ENCODE peak calls at places on chromosomes 7 and 10, in nine cellular contexts. One of them, this sample, is unnamed.

GRCh38 chr10:52030975-52031374 is 283.1 kb upstream of the DKK1 start:
- DNase-seq in psoas muscle: no peak
- DNase-seq in fibroblast of the aortic adventitia: no peak
- DNase-seq in A549: no peak
- DNase-seq in AG10803: no peak
- DNase-seq in dorsolateral prefrontal cortex: no peak
- DNase-seq in endothelial cell: no peak
- DNase-seq in right lobe of liver: no peak
- DNase-seq in type B pancreatic cell: no peak
- DNase-seq in this sample: no peak

GRCh38 chr10:25753776-25754175 is 180.3 kb upstream of the MYO3A start:
- DNase-seq in psoas muscle: no peak
- DNase-seq in fibroblast of the aortic adventitia: peak; percentile 32
- DNase-seq in A549: no peak
- DNase-seq in AG10803: no peak
- DNase-seq in dorsolateral prefrontal cortex: no peak
- DNase-seq in endothelial cell: no peak
- DNase-seq in right lobe of liver: no peak
- DNase-seq in type B pancreatic cell: no peak
- DNase-seq in this sample: peak; percentile 11

GRCh38 chr10:70542565-70542938 is 60.0 kb downstream of the PRF1 start:
- DNase-seq in psoas muscle: no peak
- DNase-seq in fibroblast of the aortic adventitia: peak; percentile 25
- DNase-seq in A549: no peak
- DNase-seq in AG10803: no peak
- DNase-seq in dorsolateral prefrontal cortex: no peak
- DNase-seq in endothelial cell: no peak
- DNase-seq in right lobe of liver: no peak
- DNase-seq in type B pancreatic cell: no peak
- DNase-seq in this sample: no peak

GRCh38 chr10:97331304-97331703 is 3.2 kb downstream of the FRAT2 start:
- DNase-seq in psoas muscle: no peak
- DNase-seq in fibroblast of the aortic adventitia: no peak
- DNase-seq in A549: no peak
- DNase-seq in AG10803: no peak
- DNase-seq in dorsolateral prefrontal cortex: no peak
- DNase-seq in endothelial cell: no peak
- DNase-seq in right lobe of liver: no peak
- DNase-seq in type B pancreatic cell: no peak
- DNase-seq in this sample: no peak

GRCh38 chr10:1542941-1543340 is 194.4 kb downstream of the ADARB2 start:
- DNase-seq in psoas muscle: no peak
- DNase-seq in fibroblast of the aortic adventitia: no peak
- DNase-seq in A549: no peak
- DNase-seq in AG10803: no peak
- DNase-seq in dorsolateral prefrontal cortex: no peak
- DNase-seq in endothelial cell: no peak
- DNase-seq in right lobe of liver: no peak
- DNase-seq in type B pancreatic cell: no peak
- DNase-seq in this sample: no peak

GRCh38 chr7:51352174-51353145 is 35.9 kb upstream of the COBL start:
- DNase-seq in psoas muscle: no peak
- DNase-seq in fibroblast of the aortic adventitia: no peak
- DNase-seq in A549: no peak
- DNase-seq in AG10803: no peak
- DNase-seq in dorsolateral prefrontal cortex: no peak
- DNase-seq in endothelial cell: no peak
- DNase-seq in right lobe of liver: no peak
- DNase-seq in type B pancreatic cell: no peak
- DNase-seq in this sample: no peak

GRCh38 chr7:134302120-134302519 is 14.6 kb downstream of the SLC35B4 start:
- DNase-seq in psoas muscle: no peak
- DNase-seq in fibroblast of the aortic adventitia: no peak
- DNase-seq in A549: no peak
- DNase-seq in AG10803: peak; percentile 26
- DNase-seq in dorsolateral prefrontal cortex: no peak
- DNase-seq in endothelial cell: no peak
- DNase-seq in right lobe of liver: no peak
- DNase-seq in type B pancreatic cell: no peak
- DNase-seq in this sample: no peak

GRCh38 chr10:51367120-51367519 is 292.8 kb downstream of the PRKG1 start:
- DNase-seq in psoas muscle: no peak
- DNase-seq in fibroblast of the aortic adventitia: peak; percentile 63
- DNase-seq in A549: no peak
- DNase-seq in AG10803: no peak
- DNase-seq in dorsolateral prefrontal cortex: no peak
- DNase-seq in endothelial cell: no peak
- DNase-seq in right lobe of liver: no peak
- DNase-seq in type B pancreatic cell: no peak
- DNase-seq in this sample: no peak

GRCh38 chr7:12674861-12675260 is 12.6 kb upstream of the ARL4A start:
- DNase-seq in psoas muscle: no peak
- DNase-seq in fibroblast of the aortic adventitia: peak; percentile 42
- DNase-seq in A549: no peak
- DNase-seq in AG10803: peak; percentile 38
- DNase-seq in dorsolateral prefrontal cortex: no peak
- DNase-seq in endothelial cell: peak; percentile 12
- DNase-seq in right lobe of liver: no peak
- DNase-seq in type B pancreatic cell: no peak
- DNase-seq in this sample: peak; percentile 27

GRCh38 chr10:109887776-109888175 is 35.5 kb downstream of the XPNPEP1 start:
- DNase-seq in psoas muscle: no peak
- DNase-seq in fibroblast of the aortic adventitia: no peak
- DNase-seq in A549: no peak
- DNase-seq in AG10803: no peak
- DNase-seq in dorsolateral prefrontal cortex: no peak
- DNase-seq in endothelial cell: no peak
- DNase-seq in right lobe of liver: no peak
- DNase-seq in type B pancreatic cell: no peak
- DNase-seq in this sample: no peak

GRCh38 chr10:109892087-109892486 is 31.2 kb downstream of the XPNPEP1 start:
- DNase-seq in psoas muscle: no peak
- DNase-seq in fibroblast of the aortic adventitia: peak; percentile 37
- DNase-seq in A549: no peak
- DNase-seq in AG10803: no peak
- DNase-seq in dorsolateral prefrontal cortex: no peak
- DNase-seq in endothelial cell: no peak
- DNase-seq in right lobe of liver: no peak
- DNase-seq in type B pancreatic cell: no peak
- DNase-seq in this sample: peak; percentile 43

GRCh38 chr10:109887272-109887671 is 36.0 kb downstream of the XPNPEP1 start:
- DNase-seq in psoas muscle: no peak
- DNase-seq in fibroblast of the aortic adventitia: no peak
- DNase-seq in A549: no peak
- DNase-seq in AG10803: no peak
- DNase-seq in dorsolateral prefrontal cortex: no peak
- DNase-seq in endothelial cell: no peak
- DNase-seq in right lobe of liver: no peak
- DNase-seq in type B pancreatic cell: no peak
- DNase-seq in this sample: peak; percentile 29

GRCh38 chr10:109891105-109891504 is 32.2 kb downstream of the XPNPEP1 start:
- DNase-seq in psoas muscle: no peak
- DNase-seq in fibroblast of the aortic adventitia: peak; percentile 79
- DNase-seq in A549: no peak
- DNase-seq in AG10803: no peak
- DNase-seq in dorsolateral prefrontal cortex: no peak
- DNase-seq in endothelial cell: no peak
- DNase-seq in right lobe of liver: no peak
- DNase-seq in type B pancreatic cell: no peak
- DNase-seq in this sample: no peak

GRCh38 chr10:109889867-109890266 is 33.4 kb downstream of the XPNPEP1 start:
- DNase-seq in psoas muscle: no peak
- DNase-seq in fibroblast of the aortic adventitia: peak; percentile 80
- DNase-seq in A549: no peak
- DNase-seq in AG10803: peak; percentile 72
- DNase-seq in dorsolateral prefrontal cortex: no peak
- DNase-seq in endothelial cell: no peak
- DNase-seq in right lobe of liver: no peak
- DNase-seq in type B pancreatic cell: no peak
- DNase-seq in this sample: peak; percentile 89
- TF ChIP-seq CTCF in psoas muscle: no peak
- TF ChIP-seq CTCF in fibroblast of the aortic adventitia: peak; percentile 18
- TF ChIP-seq CTCF in A549: no peak
- TF ChIP-seq CTCF in AG10803: no peak
- TF ChIP-seq CTCF in dorsolateral prefrontal cortex: no peak
- TF ChIP-seq CTCF in endothelial cell: no peak
- TF ChIP-seq CTCF in right lobe of liver: no peak
- TF ChIP-seq CTCF in type B pancreatic cell: no peak
- TF ChIP-seq CTCF in this sample: peak; percentile 11

GRCh38 chr7:151422212-151422611 is 12.4 kb upstream of the WDR86 start:
- DNase-seq in psoas muscle: no peak
- DNase-seq in fibroblast of the aortic adventitia: no peak
- DNase-seq in A549: no peak
- DNase-seq in AG10803: no peak
- DNase-seq in dorsolateral prefrontal cortex: no peak
- DNase-seq in endothelial cell: no peak
- DNase-seq in right lobe of liver: no peak
- DNase-seq in type B pancreatic cell: no peak
- DNase-seq in this sample: no peak
- TF ChIP-seq CTCF in psoas muscle: no peak
- TF ChIP-seq CTCF in fibroblast of the aortic adventitia: no peak
- TF ChIP-seq CTCF in A549: no peak
- TF ChIP-seq CTCF in AG10803: no peak
- TF ChIP-seq CTCF in dorsolateral prefrontal cortex: no peak
- TF ChIP-seq CTCF in endothelial cell: no peak
- TF ChIP-seq CTCF in right lobe of liver: no peak
- TF ChIP-seq CTCF in type B pancreatic cell: no peak
- TF ChIP-seq CTCF in this sample: no peak

GRCh38 chr7:90297118-90297517 is 24.0 kb downstream of the FAM237B start:
- DNase-seq in psoas muscle: no peak
- DNase-seq in fibroblast of the aortic adventitia: no peak
- DNase-seq in A549: no peak
- DNase-seq in AG10803: no peak
- DNase-seq in dorsolateral prefrontal cortex: no peak
- DNase-seq in endothelial cell: no peak
- DNase-seq in right lobe of liver: no peak
- DNase-seq in type B pancreatic cell: no peak
- DNase-seq in this sample: no peak

GRCh38 chr7:90303241-90303640 is 17.9 kb downstream of the FAM237B start:
- DNase-seq in psoas muscle: no peak
- DNase-seq in fibroblast of the aortic adventitia: no peak
- DNase-seq in A549: no peak
- DNase-seq in AG10803: peak; percentile 2
- DNase-seq in dorsolateral prefrontal cortex: no peak
- DNase-seq in endothelial cell: no peak
- DNase-seq in right lobe of liver: no peak
- DNase-seq in type B pancreatic cell: no peak
- DNase-seq in this sample: no peak

GRCh38 chr7:90298145-90299038 is 22.7 kb downstream of the FAM237B start:
- DNase-seq in psoas muscle: no peak
- DNase-seq in fibroblast of the aortic adventitia: peak; percentile 89
- DNase-seq in A549: peak; percentile 63
- DNase-seq in AG10803: peak; percentile 81
- DNase-seq in dorsolateral prefrontal cortex: no peak
- DNase-seq in endothelial cell: no peak
- DNase-seq in right lobe of liver: no peak
- DNase-seq in type B pancreatic cell: no peak
- DNase-seq in this sample: peak; percentile 63
- TF ChIP-seq CTCF in psoas muscle: peak; percentile 36
- TF ChIP-seq CTCF in fibroblast of the aortic adventitia: peak; percentile 83
- TF ChIP-seq CTCF in A549: peak; percentile 55
- TF ChIP-seq CTCF in AG10803: peak; percentile 93
- TF ChIP-seq CTCF in dorsolateral prefrontal cortex: peak; percentile 56
- TF ChIP-seq CTCF in endothelial cell: no peak
- TF ChIP-seq CTCF in right lobe of liver: peak; percentile 64
- TF ChIP-seq CTCF in type B pancreatic cell: peak; percentile 65
- TF ChIP-seq CTCF in this sample: peak; percentile 87

DNA sequence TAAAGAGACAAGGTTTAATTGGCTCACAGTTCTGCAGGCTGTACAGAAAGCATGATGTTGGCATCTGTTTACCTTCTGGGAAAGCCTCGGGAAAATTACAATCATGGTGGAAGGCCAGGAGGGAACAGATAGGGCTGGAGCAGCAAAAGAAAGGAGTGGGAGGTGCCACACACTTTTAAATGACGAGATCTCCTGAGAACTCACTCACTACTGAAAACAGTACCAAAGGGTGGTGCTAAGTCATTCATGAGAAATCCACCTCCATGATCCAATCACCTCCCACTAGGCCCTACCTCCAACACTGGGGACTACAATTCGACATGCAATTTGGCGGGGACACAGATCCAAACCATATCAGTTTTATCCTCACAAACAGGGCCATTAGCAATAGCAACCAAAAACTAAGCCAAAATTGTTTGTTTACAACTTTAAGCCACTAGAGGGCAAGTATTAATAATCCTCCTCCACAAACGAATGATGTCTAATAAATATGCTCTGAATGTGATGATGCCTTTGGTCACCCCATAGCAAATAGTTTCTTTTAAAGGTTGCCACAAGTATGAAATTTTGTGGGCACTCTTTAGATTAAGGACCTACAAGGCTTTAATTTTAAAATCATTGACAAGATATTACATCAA is 129.2 kb upstream of the NRBF2 start:
- DNase-seq in psoas muscle: no peak
- DNase-seq in fibroblast of the aortic adventitia: peak; percentile 6
- DNase-seq in A549: peak; percentile 28
- DNase-seq in AG10803: no peak
- DNase-seq in dorsolateral prefrontal cortex: no peak
- DNase-seq in endothelial cell: no peak
- DNase-seq in right lobe of liver: no peak
- DNase-seq in type B pancreatic cell: no peak
- DNase-seq in this sample: no peak
- TF ChIP-seq CTCF in psoas muscle: peak; percentile 24
- TF ChIP-seq CTCF in fibroblast of the aortic adventitia: peak; percentile 16
- TF ChIP-seq CTCF in A549: peak; percentile 2
- TF ChIP-seq CTCF in AG10803: peak; percentile 45
- TF ChIP-seq CTCF in dorsolateral prefrontal cortex: no peak
- TF ChIP-seq CTCF in endothelial cell: peak; percentile 67
- TF ChIP-seq CTCF in right lobe of liver: peak; percentile 30
- TF ChIP-seq CTCF in type B pancreatic cell: peak; percentile 64
- TF ChIP-seq CTCF in this sample: peak; percentile 16

This sample was measured in astrocyte of the spinal cord.